ENCODE peak calls at places on chromosomes 12 and 14, in four cellular contexts. A is neural progenitor cell; F is CD4-positive, alpha-beta T cell; Z is mammary epithelial cell. Q is an unnamed sample.

GRCh38 chr12:42887657-42888056 is 298.1 kb upstream of the PRICKLE1 start:
- DNase-seq in A (no peak), F (no peak), Z (no peak), Q (no peak)

GRCh38 chr14:54001189-54001878 is 44.7 kb upstream of the BMP4 start:
- DNase-seq in A (peak; percentile 34), F (no peak), Z (no peak), Q (no peak)

GRCh38 chr12:124125472-124125871 is 152.5 kb downstream of the ZNF664 start:
- DNase-seq in A (no peak), F (no peak), Z (peak; percentile 76), Q (peak; percentile 27)

GRCh38 chr12:107450541-107450940 is 235.1 kb upstream of the PWP1 start:
- DNase-seq in A (peak; percentile 29), F (no peak), Z (no peak), Q (no peak)

GRCh38 chr14:80456200-80456599 is 244.9 kb upstream of the DIO2 start:
- DNase-seq in A (no peak), F (no peak), Z (peak; percentile 29), Q (peak; percentile 39)

GRCh38 chr12:82687020-82687951 is 580 bp downstream of the TMTC2 start:
- DNase-seq in A (peak; percentile 72), F (peak; percentile 40), Z (peak; percentile 71), Q (peak; percentile 16)

GRCh38 chr12:91958816-91959215 is 186.8 kb downstream of the BTG1 start:
- DNase-seq in A (no peak), F (no peak), Z (peak; percentile 89), Q (peak; percentile 37)

GRCh38 chr12:67320614-67321305 is 51.6 kb downstream of the CAND1 start:
- DNase-seq in A (no peak), F (no peak), Z (peak; percentile 46), Q (peak; percentile 38)

GRCh38 chr14:57982802-57983201 is 116.9 kb upstream of the SLC35F4 start:
- DNase-seq in A (peak; percentile 63), F (no peak), Z (no peak), Q (no peak)

GRCh38 chr14:37592288-37593274 is 2.5 kb downstream of the FOXA1 start:
- DNase-seq in A (peak; percentile 42), F (no peak), Z (no peak), Q (peak; percentile 1)

GRCh38 chr12:64806173-64806572 is 18.3 kb upstream of the TBC1D30 start:
- DNase-seq in A (no peak), F (no peak), Z (no peak), Q (no peak)

GRCh38 chr12:114403690-114404450 is 2.1 kb downstream of the TBX5 start:
- DNase-seq in A (peak; percentile 66), F (no peak), Z (no peak), Q (no peak)

GRCh38 chr12:69057742-69058141 is 124.8 kb upstream of the CPM start:
- DNase-seq in A (no peak), F (no peak), Z (no peak), Q (no peak)

GRCh38 chr12:23473071-23473470 is 476.4 kb downstream of the SOX5 start:
- DNase-seq in A (no peak), F (no peak), Z (no peak), Q (no peak)

GRCh38 chr12:49548822-49549648 is 10.2 kb downstream of the KCNH3 start:
- DNase-seq in A (peak; percentile 75), F (no peak), Z (no peak), Q (peak; percentile 32)

GRCh38 chr14:103713304-103714062 is 1.8 kb downstream of the XRCC3 start:
- DNase-seq in A (no peak), F (no peak), Z (peak; percentile 25), Q (no peak)

GRCh38 chr14:103711516-103712431 is 3.5 kb downstream of the XRCC3 start:
- DNase-seq in A (no peak), F (no peak), Z (peak; percentile 86), Q (no peak)

GRCh38 chr14:103714063-103714724 is 1.1 kb downstream of the XRCC3 start:
- DNase-seq in A (no peak), F (no peak), Z (no peak), Q (no peak)

GRCh38 chr14:103710771-103711392 is 4.4 kb downstream of the XRCC3 start:
- DNase-seq in A (no peak), F (no peak), Z (no peak), Q (no peak)

GRCh38 chr14:103712633-103713247 is 2.5 kb downstream of the XRCC3 start:
- DNase-seq in A (no peak), F (no peak), Z (no peak), Q (no peak)
- H3K27ac ChIP-seq in A (no peak overlapping the region), F (no peak overlapping the region), Z (peak overlapping the region; percentile 43), Q (no peak overlapping the region)

GRCh38 chr12:103821773-103822172 is 19.3 kb downstream of the NT5DC3 start:
- DNase-seq in A (no peak), F (no peak), Z (no peak), Q (no peak)

GRCh38 chr12:103820881-103821489 is 20.0 kb downstream of the NT5DC3 start:
- DNase-seq in A (no peak), F (no peak), Z (no peak), Q (no peak)

GRCh38 chr12:103817791-103818190 is 23.2 kb downstream of the NT5DC3 start:
- DNase-seq in A (no peak), F (no peak), Z (no peak), Q (no peak)

GRCh38 chr12:103816663-103817062 is 24.4 kb downstream of the NT5DC3 start:
- DNase-seq in A (no peak), F (no peak), Z (no peak), Q (no peak)

GRCh38 chr12:103819892-103820291 is 21.1 kb downstream of the NT5DC3 start:
- DNase-seq in A (no peak), F (no peak), Z (no peak), Q (no peak)
- H3K27ac ChIP-seq in A (no peak overlapping the region), F (no peak overlapping the region), Z (no peak overlapping the region), Q (no peak overlapping the region)

GRCh38 chr12:28604240-28604639 is 414.0 kb downstream of the CCDC91 start:
- DNase-seq in A (no peak), F (no peak), Z (no peak), Q (no peak)

GRCh38 chr12:28603801-28604200 is 413.5 kb downstream of the CCDC91 start:
- DNase-seq in A (no peak), F (no peak), Z (no peak), Q (no peak)

GRCh38 chr12:28602760-28603638 is 412.7 kb downstream of the CCDC91 start:
- DNase-seq in A (no peak), F (no peak), Z (no peak), Q (no peak)

GRCh38 chr12:28606967-28607557 is 416.8 kb downstream of the CCDC91 start:
- DNase-seq in A (no peak), F (no peak), Z (no peak), Q (no peak)

GRCh38 chr12:28601659-28602058 is 411.4 kb downstream of the CCDC91 start:
- DNase-seq in A (no peak), F (no peak), Z (no peak), Q (no peak)
- H3K27ac ChIP-seq in A (no peak overlapping the region), F (no peak overlapping the region), Z (no peak overlapping the region), Q (no peak overlapping the region)

DNA sequence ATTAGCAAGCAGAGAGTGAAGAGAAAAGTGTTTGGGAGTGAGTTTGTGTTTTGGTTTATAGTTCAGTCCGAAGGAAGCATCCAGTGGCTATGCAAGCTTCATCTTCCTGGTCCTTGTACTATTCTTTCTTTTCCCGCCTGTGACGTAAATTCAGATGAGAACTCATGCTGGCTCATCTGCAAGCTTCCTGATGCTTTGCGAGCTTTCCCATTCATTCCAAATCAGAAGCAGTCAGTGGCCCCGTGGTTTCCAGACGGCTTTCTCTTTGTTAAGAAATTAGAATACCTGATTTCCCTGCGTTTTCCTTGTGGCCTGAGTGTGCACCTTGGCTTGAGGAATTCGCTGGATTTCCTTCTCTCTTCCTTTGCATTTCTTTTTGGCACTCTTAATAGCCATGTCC is 89.5 kb downstream of the TESC start:
- DNase-seq in A (peak; percentile 65), F (no peak), Z (no peak), Q (no peak)
- H3K27ac ChIP-seq in A (peak overlapping the region; percentile 39), F (no peak overlapping the region), Z (no peak overlapping the region), Q (no peak overlapping the region)

DNA sequence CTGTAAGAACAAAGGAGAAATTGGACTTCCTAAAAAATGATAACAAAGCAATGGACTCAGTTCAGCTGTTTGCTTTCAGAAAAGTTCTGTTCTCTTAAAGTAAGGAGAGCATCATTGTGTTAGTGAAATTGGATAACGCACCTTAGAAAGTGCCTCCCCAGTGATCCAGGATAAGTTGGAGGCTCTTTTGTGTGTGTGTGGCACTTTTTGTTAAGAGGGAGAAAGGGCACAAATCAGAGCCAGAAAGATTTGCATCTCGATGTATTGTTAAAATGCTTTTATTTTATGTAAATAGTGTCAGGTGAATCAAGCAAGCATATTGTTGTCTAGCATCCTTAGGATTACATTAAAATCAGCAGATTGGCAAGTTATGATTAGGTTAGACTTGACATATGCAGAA is 2.1 kb downstream of the STK38L start:
- DNase-seq in A (peak; percentile 66), F (no peak), Z (no peak), Q (no peak)
- H3K27ac ChIP-seq in A (no peak overlapping the region), F (no peak overlapping the region), Z (peak overlapping the region; percentile 90), Q (no peak overlapping the region)

GRCh38 chr12:52946334-52946733 is 2.6 kb upstream of the KRT18 start:
- DNase-seq in A (no peak), F (no peak), Z (peak; percentile 17), Q (peak; percentile 46)
- H3K27ac ChIP-seq in A (peak overlapping the region; percentile 47), F (no peak overlapping the region), Z (no peak overlapping the region), Q (peak overlapping the region; percentile 91)

DNA sequence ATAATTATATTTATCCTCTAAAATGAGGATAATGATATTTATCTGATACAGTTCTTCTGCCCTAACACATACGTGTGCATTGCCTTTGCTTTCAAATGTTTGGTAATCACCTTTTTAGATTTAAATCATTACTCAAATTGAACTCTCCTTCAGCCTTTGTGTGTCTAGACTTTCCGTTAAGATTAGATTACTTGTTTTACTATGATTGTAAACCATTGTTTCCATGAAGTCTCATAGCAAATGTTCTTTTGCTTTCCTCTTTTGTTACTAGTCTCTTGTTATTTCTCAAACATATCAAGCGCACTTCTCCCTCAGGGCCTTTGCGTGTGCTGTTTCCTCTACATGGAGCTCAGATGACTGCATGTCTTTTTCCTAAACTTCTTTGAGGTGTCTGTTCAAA is 63.7 kb downstream of the ETV6 start:
- DNase-seq in A (no peak), F (no peak), Z (no peak), Q (no peak)
- H3K27ac ChIP-seq in A (no peak overlapping the region), F (no peak overlapping the region), Z (no peak overlapping the region), Q (no peak overlapping the region)

DNA sequence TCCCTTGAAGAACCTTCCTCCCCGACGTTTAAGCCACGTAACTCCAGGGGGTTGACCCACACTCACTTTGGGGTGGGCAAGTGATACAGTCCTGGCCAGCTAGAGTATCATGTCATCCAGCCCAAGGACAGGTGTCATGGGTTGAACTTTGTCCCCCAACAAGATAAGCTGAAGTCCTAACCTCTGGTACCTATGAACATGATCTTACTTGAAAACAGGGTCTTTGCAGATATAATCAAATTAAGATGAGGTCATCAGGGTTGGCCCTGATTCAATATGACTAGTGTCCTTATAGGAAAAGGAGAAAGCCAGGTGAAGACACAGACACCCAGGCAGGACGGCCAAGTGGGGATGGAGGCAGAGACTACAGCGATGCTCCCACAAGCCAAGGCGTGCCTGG is 68.5 kb downstream of the ITPK1 start:
- DNase-seq in A (no peak), F (no peak), Z (no peak), Q (no peak)
- H3K27ac ChIP-seq in A (no peak overlapping the region), F (no peak overlapping the region), Z (no peak overlapping the region), Q (no peak overlapping the region)

DNA sequence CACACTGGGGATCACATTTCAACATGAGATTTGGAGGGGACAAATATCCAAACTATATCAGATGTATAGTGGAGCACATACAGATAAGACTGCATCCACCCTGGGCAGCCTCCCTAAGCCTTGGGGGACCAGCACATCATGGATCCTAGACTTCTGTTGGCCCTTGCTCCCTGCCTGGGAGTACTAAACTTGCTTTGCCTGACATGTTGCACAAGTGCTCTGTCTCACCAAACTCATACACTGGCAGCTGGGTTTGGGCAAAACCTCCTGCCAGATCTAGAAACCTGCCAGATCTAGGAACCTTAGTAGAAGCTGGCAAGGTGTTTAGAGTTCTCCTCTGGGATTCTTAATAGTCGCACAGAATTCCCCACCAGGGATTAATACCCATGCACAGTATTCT is 18.4 kb upstream of the DHRS4 start:
- DNase-seq in A (no peak), F (no peak), Z (no peak), Q (no peak)
- H3K27ac ChIP-seq in A (no peak overlapping the region), F (no peak overlapping the region), Z (no peak overlapping the region), Q (no peak overlapping the region)